ENCODE peak calls at places on chromosomes 11 and 22, in eight cellular contexts. One of them, this sample, is unnamed. For H3K36me3, the result is how much of the 10 kb centered on the place peaks cover.

GRCh38 chr22:40107244-40107643 is 70.5 kb upstream of the TNRC6B start:
- DNase-seq in SJSA1: peak
- DNase-seq in CD8-positive, alpha-beta T cell: no peak
- DNase-seq in ovary: no peak
- DNase-seq in heart right ventricle: no peak
- DNase-seq in thyroid gland: no peak
- DNase-seq in mammary epithelial cell: no peak
- DNase-seq in WERI-Rb-1: no peak
- DNase-seq in this sample: no peak

GRCh38 chr11:83063073-83063754 is 8.5 kb downstream of the RAB30 start:
- DNase-seq in CD8-positive, alpha-beta T cell: no peak
- DNase-seq in WERI-Rb-1: no peak
- DNase-seq in thyroid gland: peak
- DNase-seq in SJSA1: no peak
- DNase-seq in mammary epithelial cell: no peak
- DNase-seq in heart right ventricle: no peak
- DNase-seq in ovary: no peak
- DNase-seq in this sample: no peak

GRCh38 chr22:47355388-47355725 is 592.9 kb downstream of the TBC1D22A start:
- DNase-seq in WERI-Rb-1: no peak
- DNase-seq in mammary epithelial cell: no peak
- DNase-seq in SJSA1: no peak
- DNase-seq in CD8-positive, alpha-beta T cell: no peak
- DNase-seq in ovary: no peak
- DNase-seq in heart right ventricle: no peak
- DNase-seq in thyroid gland: no peak
- DNase-seq in this sample: peak

GRCh38 chr11:93000511-93001476 is 31.3 kb downstream of the MTNR1B start:
- DNase-seq in mammary epithelial cell: peak
- DNase-seq in heart right ventricle: no peak
- DNase-seq in thyroid gland: no peak
- DNase-seq in WERI-Rb-1: no peak
- DNase-seq in ovary: no peak
- DNase-seq in CD8-positive, alpha-beta T cell: no peak
- DNase-seq in SJSA1: peak
- DNase-seq in this sample: no peak

GRCh38 chr22:50252081-50253045 is 1.3 kb upstream of the HDAC10 start:
- DNase-seq in mammary epithelial cell: peak
- DNase-seq in ovary: peak
- DNase-seq in SJSA1: peak
- DNase-seq in thyroid gland: peak
- DNase-seq in heart right ventricle: peak
- DNase-seq in WERI-Rb-1: peak
- DNase-seq in CD8-positive, alpha-beta T cell: peak
- DNase-seq in this sample: peak

GRCh38 chr22:18978506-18978905 is 42.4 kb upstream of the PRODH start:
- DNase-seq in mammary epithelial cell: no peak
- DNase-seq in thyroid gland: no peak
- DNase-seq in WERI-Rb-1: no peak
- DNase-seq in heart right ventricle: no peak
- DNase-seq in ovary: no peak
- DNase-seq in CD8-positive, alpha-beta T cell: no peak
- DNase-seq in SJSA1: no peak
- DNase-seq in this sample: no peak

GRCh38 chr11:60915250-60915914 is 1.4 kb downstream of the TMEM109 start:
- DNase-seq in heart right ventricle: no peak
- DNase-seq in mammary epithelial cell: peak
- DNase-seq in WERI-Rb-1: no peak
- DNase-seq in SJSA1: peak
- DNase-seq in ovary: peak
- DNase-seq in CD8-positive, alpha-beta T cell: peak
- DNase-seq in thyroid gland: peak
- DNase-seq in this sample: peak

GRCh38 chr22:46798366-46799057 is 36.1 kb downstream of the TBC1D22A start:
- DNase-seq in heart right ventricle: peak
- DNase-seq in CD8-positive, alpha-beta T cell: peak
- DNase-seq in mammary epithelial cell: peak
- DNase-seq in SJSA1: peak
- DNase-seq in ovary: peak
- DNase-seq in thyroid gland: peak
- DNase-seq in WERI-Rb-1: peak
- DNase-seq in this sample: peak

GRCh38 chr11:80285076-80285790 is 844.4 kb upstream of the TENM4 start:
- DNase-seq in CD8-positive, alpha-beta T cell: no peak
- DNase-seq in SJSA1: no peak
- DNase-seq in thyroid gland: no peak
- DNase-seq in WERI-Rb-1: no peak
- DNase-seq in heart right ventricle: no peak
- DNase-seq in ovary: no peak
- DNase-seq in mammary epithelial cell: no peak
- DNase-seq in this sample: no peak

GRCh38 chr22:23531283-23531921 is 48.7 kb downstream of the IGLL1 start:
- DNase-seq in thyroid gland: peak
- DNase-seq in mammary epithelial cell: no peak
- DNase-seq in CD8-positive, alpha-beta T cell: no peak
- DNase-seq in heart right ventricle: no peak
- DNase-seq in SJSA1: no peak
- DNase-seq in ovary: no peak
- DNase-seq in WERI-Rb-1: no peak
- DNase-seq in this sample: no peak

GRCh38 chr22:46128606-46129005 is 21.7 kb upstream of the PPARA start:
- DNase-seq in WERI-Rb-1: no peak
- DNase-seq in ovary: no peak
- DNase-seq in SJSA1: no peak
- DNase-seq in heart right ventricle: no peak
- DNase-seq in CD8-positive, alpha-beta T cell: no peak
- DNase-seq in mammary epithelial cell: no peak
- DNase-seq in thyroid gland: no peak
- DNase-seq in this sample: no peak

GRCh38 chr11:124081496-124081895 is 33.8 kb upstream of the VWA5A start:
- DNase-seq in WERI-Rb-1: no peak
- DNase-seq in heart right ventricle: no peak
- DNase-seq in CD8-positive, alpha-beta T cell: no peak
- DNase-seq in mammary epithelial cell: no peak
- DNase-seq in SJSA1: no peak
- DNase-seq in ovary: no peak
- DNase-seq in thyroid gland: no peak
- DNase-seq in this sample: no peak

GRCh38 chr22:39255449-39256185 is 10.8 kb upstream of the PDGFB start:
- DNase-seq in SJSA1: no peak
- DNase-seq in thyroid gland: no peak
- DNase-seq in ovary: no peak
- DNase-seq in WERI-Rb-1: no peak
- DNase-seq in CD8-positive, alpha-beta T cell: no peak
- DNase-seq in heart right ventricle: no peak
- DNase-seq in mammary epithelial cell: no peak
- DNase-seq in this sample: no peak

DNA sequence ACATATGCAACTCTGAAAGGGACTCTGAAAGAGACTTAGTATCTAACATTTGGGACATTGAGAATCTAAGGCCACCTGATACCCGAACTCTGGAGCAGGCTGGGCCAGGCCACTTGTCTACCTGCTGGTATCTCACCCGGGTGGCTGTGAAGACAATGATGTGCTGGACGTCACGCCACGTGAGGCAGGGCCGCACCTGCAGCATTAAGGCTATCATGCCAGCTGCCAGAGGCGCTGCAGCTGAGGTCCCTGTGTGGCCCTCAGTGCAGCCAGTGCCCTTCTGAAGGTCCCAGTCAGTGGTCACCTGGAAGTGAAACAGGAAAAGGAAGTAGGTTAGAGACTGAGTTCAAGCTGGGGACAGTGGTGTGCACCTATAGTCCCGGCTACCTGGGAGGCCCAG is 12.4 kb downstream of the PCSK7 start:
- DNase-seq in mammary epithelial cell: no peak
- DNase-seq in WERI-Rb-1: no peak
- DNase-seq in ovary: peak
- DNase-seq in SJSA1: no peak
- DNase-seq in thyroid gland: no peak
- DNase-seq in CD8-positive, alpha-beta T cell: no peak
- DNase-seq in heart right ventricle: peak
- DNase-seq in this sample: no peak
- H3K36me3 ChIP-seq in mammary epithelial cell: under half
- H3K36me3 ChIP-seq in WERI-Rb-1: half or more
- H3K36me3 ChIP-seq in ovary: under half
- H3K36me3 ChIP-seq in SJSA1: under half
- H3K36me3 ChIP-seq in thyroid gland: under half
- H3K36me3 ChIP-seq in CD8-positive, alpha-beta T cell: half or more
- H3K36me3 ChIP-seq in heart right ventricle: under half
- H3K36me3 ChIP-seq in this sample: under half

DNA sequence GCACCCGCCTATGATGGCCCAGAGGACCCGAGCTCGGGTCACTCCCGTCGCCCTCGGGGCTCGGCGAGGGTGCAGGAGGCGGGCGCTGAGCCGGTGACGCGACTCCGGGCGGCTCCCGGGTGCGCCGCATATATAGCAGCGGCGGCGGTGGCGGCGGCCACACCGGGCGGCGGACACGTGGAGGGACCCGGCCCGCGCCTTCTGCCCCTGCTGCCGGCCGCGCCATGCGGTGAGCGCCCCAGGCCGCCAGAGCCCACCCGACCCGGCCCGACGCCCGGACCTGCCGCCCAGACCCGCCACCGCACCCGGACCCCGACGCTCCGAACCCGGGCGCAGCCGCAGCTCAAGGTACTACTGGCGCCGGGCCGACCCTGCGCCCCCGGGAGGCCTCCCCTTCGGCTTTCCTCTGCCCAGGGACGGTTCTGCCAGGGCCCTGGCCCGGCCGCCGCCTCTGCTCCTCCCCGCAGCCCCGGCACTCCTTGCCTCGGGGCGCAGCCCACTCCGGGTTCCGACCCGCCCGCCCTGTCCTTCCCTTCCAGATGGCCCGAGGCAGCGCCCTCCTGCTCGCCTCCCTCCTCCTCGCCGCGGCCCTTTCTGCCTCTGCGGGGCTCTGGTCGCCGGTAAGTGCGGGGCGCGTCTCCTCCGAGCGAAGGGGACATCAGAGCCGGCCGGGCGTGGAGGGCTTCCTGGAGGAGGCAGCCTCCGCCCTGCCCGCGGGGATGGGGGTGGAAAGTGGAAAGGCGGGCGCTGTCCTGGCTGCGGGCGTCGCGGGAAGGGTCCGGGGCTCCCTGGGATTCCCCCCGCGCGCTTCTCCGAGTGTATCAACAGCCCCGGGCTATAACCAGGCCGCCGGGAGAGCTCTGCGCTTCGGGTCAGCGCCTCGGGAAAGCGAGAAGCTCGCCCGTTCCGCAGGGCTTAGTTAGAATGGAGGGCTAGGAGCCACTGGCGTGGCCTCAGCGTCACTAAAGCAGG is at the start of gene GAL:
- DNase-seq in heart right ventricle: no peak
- DNase-seq in CD8-positive, alpha-beta T cell: no peak
- DNase-seq in ovary: no peak
- DNase-seq in SJSA1: no peak
- DNase-seq in WERI-Rb-1: no peak
- DNase-seq in mammary epithelial cell: no peak
- DNase-seq in thyroid gland: no peak
- DNase-seq in this sample: no peak
- H3K27ac ChIP-seq in heart right ventricle: no peak
- H3K27ac ChIP-seq in CD8-positive, alpha-beta T cell: no peak
- H3K27ac ChIP-seq in ovary: no peak
- H3K27ac ChIP-seq in SJSA1: no peak
- H3K27ac ChIP-seq in WERI-Rb-1: no peak
- H3K27ac ChIP-seq in mammary epithelial cell: no peak
- H3K27ac ChIP-seq in thyroid gland: no peak
- H3K27ac ChIP-seq in this sample: no peak

GRCh38 chr11:122150484-122151124 is 34.6 kb upstream of the BLID start:
- DNase-seq in thyroid gland: no peak
- DNase-seq in CD8-positive, alpha-beta T cell: no peak
- DNase-seq in ovary: no peak
- DNase-seq in WERI-Rb-1: no peak
- DNase-seq in heart right ventricle: no peak
- DNase-seq in mammary epithelial cell: no peak
- DNase-seq in SJSA1: peak
- DNase-seq in this sample: no peak
- H3K36me3 ChIP-seq in thyroid gland: under half
- H3K36me3 ChIP-seq in CD8-positive, alpha-beta T cell: under half
- H3K36me3 ChIP-seq in ovary: under half
- H3K36me3 ChIP-seq in WERI-Rb-1: under half
- H3K36me3 ChIP-seq in heart right ventricle: under half
- H3K36me3 ChIP-seq in mammary epithelial cell: under half
- H3K36me3 ChIP-seq in SJSA1: under half
- H3K36me3 ChIP-seq in this sample: under half

GRCh38 chr11:64208796-64209562 is 2.5 kb downstream of the FERMT3 start:
- DNase-seq in SJSA1: no peak
- DNase-seq in heart right ventricle: no peak
- DNase-seq in ovary: no peak
- DNase-seq in CD8-positive, alpha-beta T cell: no peak
- DNase-seq in mammary epithelial cell: no peak
- DNase-seq in thyroid gland: no peak
- DNase-seq in WERI-Rb-1: no peak
- DNase-seq in this sample: no peak

GRCh38 chr11:64209563-64209843 is 3.0 kb downstream of the FERMT3 start:
- DNase-seq in CD8-positive, alpha-beta T cell: no peak
- DNase-seq in SJSA1: no peak
- DNase-seq in mammary epithelial cell: no peak
- DNase-seq in heart right ventricle: no peak
- DNase-seq in WERI-Rb-1: no peak
- DNase-seq in thyroid gland: no peak
- DNase-seq in ovary: no peak
- DNase-seq in this sample: no peak

GRCh38 chr11:64206457-64207246 is at the start of gene FERMT3:
- DNase-seq in heart right ventricle: peak
- DNase-seq in mammary epithelial cell: no peak
- DNase-seq in CD8-positive, alpha-beta T cell: peak
- DNase-seq in SJSA1: no peak
- DNase-seq in WERI-Rb-1: no peak
- DNase-seq in ovary: no peak
- DNase-seq in thyroid gland: no peak
- DNase-seq in this sample: peak

GRCh38 chr11:64207247-64208085 is 945 bp downstream of the FERMT3 start:
- DNase-seq in mammary epithelial cell: no peak
- DNase-seq in WERI-Rb-1: no peak
- DNase-seq in CD8-positive, alpha-beta T cell: peak
- DNase-seq in SJSA1: peak
- DNase-seq in thyroid gland: peak
- DNase-seq in heart right ventricle: peak
- DNase-seq in ovary: peak
- DNase-seq in this sample: peak

DNA sequence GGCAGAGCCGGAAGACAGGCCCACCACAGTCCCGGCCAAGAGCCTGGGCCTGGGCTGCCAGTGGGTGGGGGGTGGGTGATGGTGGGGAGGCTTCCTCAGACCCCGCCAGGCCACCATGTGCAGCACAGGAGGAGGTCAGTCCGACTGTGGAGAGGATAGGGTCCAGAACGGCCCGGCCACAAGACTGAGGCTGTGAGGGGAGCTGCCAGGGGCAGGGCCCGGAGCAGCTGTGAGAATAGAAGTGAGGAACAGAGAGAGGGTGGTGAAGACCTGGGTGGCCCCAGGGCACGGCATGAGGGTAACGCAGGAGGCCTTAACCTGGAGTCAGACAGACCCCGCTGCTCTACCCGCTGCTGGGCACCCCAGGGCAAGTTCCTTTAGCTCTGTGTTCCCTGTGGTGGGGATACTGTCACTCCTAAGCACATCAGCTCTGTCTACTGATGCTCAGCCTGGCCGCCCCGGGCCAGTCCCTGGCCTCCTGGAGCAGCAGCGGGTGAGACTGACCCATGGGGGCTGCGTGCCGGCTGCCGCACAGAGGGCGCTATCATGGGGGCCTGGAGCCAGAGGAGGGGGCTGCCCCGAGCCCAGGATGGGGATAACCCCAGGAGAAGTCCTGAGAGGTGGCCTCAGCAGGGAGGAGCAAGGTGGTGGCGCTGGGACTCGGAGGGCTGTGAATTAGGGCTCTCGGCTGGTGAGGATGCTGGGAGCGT is 1.7 kb downstream of the FERMT3 start:
- DNase-seq in ovary: no peak
- DNase-seq in SJSA1: no peak
- DNase-seq in WERI-Rb-1: no peak
- DNase-seq in heart right ventricle: no peak
- DNase-seq in mammary epithelial cell: no peak
- DNase-seq in thyroid gland: no peak
- DNase-seq in CD8-positive, alpha-beta T cell: no peak
- DNase-seq in this sample: no peak
- H3K27ac ChIP-seq in ovary: peak
- H3K27ac ChIP-seq in SJSA1: peak
- H3K27ac ChIP-seq in WERI-Rb-1: no peak
- H3K27ac ChIP-seq in heart right ventricle: peak
- H3K27ac ChIP-seq in mammary epithelial cell: no peak
- H3K27ac ChIP-seq in thyroid gland: peak
- H3K27ac ChIP-seq in CD8-positive, alpha-beta T cell: peak
- H3K27ac ChIP-seq in this sample: no peak